ENCODE peak calls at places on chromosomes 6 and 20, in nine cellular contexts. F, P, J, U, M, L, I, D and W are unnamed samples.

GRCh38 chr6:54011277-54011648 is 100.0 kb upstream of the MLIP start:
- DNase-seq in J (no peak), F (no peak), P (no peak), D (no peak), L (no peak), M (no peak), I (no peak), U (no peak), W (no peak)

GRCh38 chr20:50277064-50277415 is 86.4 kb downstream of the CEBPB start:
- DNase-seq in F (no peak), M (no peak), U (no peak), D (no peak), I (no peak), P (no peak), J (no peak), L (no peak), W (no peak)

GRCh38 chr6:157226761-157227160 is 96.6 kb downstream of the TMEM242 start:
- DNase-seq in L (no peak), F (no peak), I (no peak), M (no peak), U (no peak), D (no peak), P (no peak), J (no peak), W (no peak)

GRCh38 chr20:32872266-32872665 is 13.5 kb downstream of the EFCAB8 start:
- DNase-seq in J (no peak), I (no peak), P (no peak), M (peak; percentile 37), D (no peak), U (no peak), L (no peak), F (no peak), W (no peak)

GRCh38 chr6:11328613-11329247 is 96.3 kb upstream of the NEDD9 start:
- DNase-seq in U (no peak), J (no peak), M (no peak), I (no peak), F (no peak), P (no peak), D (no peak), L (peak; percentile 80), W (no peak)

GRCh38 chr20:40880716-40881104 is 147.9 kb upstream of the TOP1 start:
- DNase-seq in P (no peak), L (no peak), M (no peak), D (no peak), J (no peak), F (no peak), I (no peak), U (no peak), W (no peak)

GRCh38 chr6:168390746-168391400 is 50.1 kb upstream of the SMOC2 start:
- DNase-seq in L (no peak), I (peak; percentile 61), M (no peak), P (no peak), J (no peak), D (no peak), U (no peak), F (no peak), W (no peak)

GRCh38 chr20:45052698-45053440 is 48.1 kb downstream of the KCNS1 start:
- DNase-seq in F (no peak), U (no peak), I (no peak), P (no peak), M (no peak), L (peak; percentile 81), D (no peak), J (no peak), W (no peak)

GRCh38 chr6:142902636-142903053 is 42.3 kb downstream of the HIVEP2 start:
- DNase-seq in L (peak; percentile 99), F (peak; percentile 39), J (no peak), P (peak; percentile 31), D (no peak), U (peak; percentile 45), M (peak; percentile 71), I (peak; percentile 61), W (peak; percentile 25)

GRCh38 chr6:17032595-17033591 is 69.0 kb upstream of the STMND1 start:
- DNase-seq in D (no peak), J (peak; percentile 15), U (no peak), M (peak; percentile 91), I (peak; percentile 70), F (peak; percentile 90), P (peak; percentile 4), L (peak; percentile 95), W (peak; percentile 46)

GRCh38 chr6:43950731-43951062 is 176.6 kb downstream of the MRPL14 start:
- DNase-seq in M (peak; percentile 26), F (no peak), I (no peak), J (no peak), L (no peak), U (no peak), D (no peak), P (no peak), W (no peak)

GRCh38 chr6:48476257-48476656 is 365.3 kb upstream of the PTCHD4 start:
- DNase-seq in F (no peak), U (no peak), M (no peak), L (peak; percentile 30), I (no peak), P (no peak), D (no peak), J (no peak), W (no peak)

GRCh38 chr6:94636780-94637385 is 940.5 kb upstream of the MANEA start:
- DNase-seq in M (no peak), U (no peak), F (no peak), L (peak; percentile 1), D (no peak), I (no peak), J (no peak), P (peak; percentile 4), W (no peak)

GRCh38 chr6:44039191-44039719 is 88.0 kb downstream of the MRPL14 start:
- DNase-seq in F (no peak), P (no peak), L (no peak), I (no peak), D (no peak), J (no peak), M (peak; percentile 51), U (no peak), W (no peak)

GRCh38 chr6:3202999-3203696 is 24.3 kb downstream of the TUBB2B start:
- DNase-seq in D (no peak), F (no peak), L (peak; percentile 81), U (no peak), J (no peak), I (no peak), P (no peak), M (no peak), W (no peak)

GRCh38 chr6:15244605-15245360 is 1.1 kb upstream of the JARID2 start:
- DNase-seq in P (peak; percentile 85), I (peak; percentile 80), F (peak; percentile 74), L (peak; percentile 70), M (peak; percentile 95), J (peak; percentile 27), D (no peak), U (peak; percentile 86), W (peak; percentile 80)
- TF ChIP-seq POLR2A in P (peak; percentile 11), I (no peak), F (no peak), L (peak; percentile 45), M (no peak), J (no peak), D (no peak), U (peak; percentile 23), W (peak; percentile 48)

DNA sequence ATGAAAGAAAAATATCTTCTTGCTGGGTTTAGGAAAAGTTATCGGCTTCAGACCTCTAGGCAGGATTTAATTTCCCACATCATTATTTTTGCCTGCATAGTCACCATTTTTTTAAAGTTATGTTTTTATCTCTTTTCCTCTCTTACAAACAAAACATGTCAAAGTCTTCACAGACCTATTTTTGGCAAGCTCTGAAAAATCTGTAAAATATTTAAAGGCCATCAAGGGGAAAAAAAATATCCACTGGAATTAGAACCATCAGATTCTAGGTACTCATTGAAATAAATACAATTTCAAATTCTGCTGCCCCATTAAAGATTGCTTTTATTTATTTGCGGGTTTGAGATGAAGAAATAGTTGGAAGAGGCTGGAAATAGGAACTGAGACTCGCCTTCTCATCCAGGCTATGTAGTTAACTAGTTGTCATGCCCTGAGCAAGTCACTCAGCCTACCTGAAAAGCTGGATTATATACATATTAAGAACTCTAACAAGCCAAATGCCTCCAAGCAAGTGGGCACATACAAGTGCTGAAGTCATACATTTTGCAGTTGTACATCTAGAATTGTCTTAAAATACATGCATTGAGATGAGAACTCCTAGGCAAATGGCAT is 101.7 kb upstream of the SASH1 start:
- DNase-seq in J (no peak), M (no peak), L (peak; percentile 25), U (no peak), D (no peak), F (no peak), P (no peak), I (no peak), W (no peak)
- TF ChIP-seq POLR2A in J (no peak), M (no peak), L (no peak), U (no peak), D (no peak), F (no peak), P (no peak), I (no peak), W (no peak)

GRCh38 chr20:58388882-58389323 is at the start of gene VAPB:
- DNase-seq in F (peak; percentile 93), M (peak; percentile 98), J (peak; percentile 60), L (peak; percentile 96), I (peak; percentile 97), P (peak; percentile 99), D (peak; percentile 68), U (peak; percentile 97), W (peak; percentile 83)
- TF ChIP-seq POLR2A in F (peak; percentile 66), M (no peak), J (peak; percentile 88), L (no peak), I (no peak), P (no peak), D (peak; percentile 84), U (peak; percentile 88), W (peak; percentile 91)

GRCh38 chr6:90238663-90239542 is 57.7 kb downstream of the BACH2 start:
- DNase-seq in J (no peak), I (no peak), L (no peak), P (no peak), F (no peak), D (no peak), M (no peak), U (no peak), W (no peak)

GRCh38 chr6:90247262-90247661 is 49.4 kb downstream of the BACH2 start:
- DNase-seq in I (no peak), P (no peak), F (no peak), D (no peak), L (no peak), M (no peak), U (no peak), J (no peak), W (no peak)

GRCh38 chr6:90237350-90237990 is 59.2 kb downstream of the BACH2 start:
- DNase-seq in M (no peak), I (no peak), U (no peak), F (no peak), J (no peak), D (no peak), L (no peak), P (no peak), W (no peak)

DNA sequence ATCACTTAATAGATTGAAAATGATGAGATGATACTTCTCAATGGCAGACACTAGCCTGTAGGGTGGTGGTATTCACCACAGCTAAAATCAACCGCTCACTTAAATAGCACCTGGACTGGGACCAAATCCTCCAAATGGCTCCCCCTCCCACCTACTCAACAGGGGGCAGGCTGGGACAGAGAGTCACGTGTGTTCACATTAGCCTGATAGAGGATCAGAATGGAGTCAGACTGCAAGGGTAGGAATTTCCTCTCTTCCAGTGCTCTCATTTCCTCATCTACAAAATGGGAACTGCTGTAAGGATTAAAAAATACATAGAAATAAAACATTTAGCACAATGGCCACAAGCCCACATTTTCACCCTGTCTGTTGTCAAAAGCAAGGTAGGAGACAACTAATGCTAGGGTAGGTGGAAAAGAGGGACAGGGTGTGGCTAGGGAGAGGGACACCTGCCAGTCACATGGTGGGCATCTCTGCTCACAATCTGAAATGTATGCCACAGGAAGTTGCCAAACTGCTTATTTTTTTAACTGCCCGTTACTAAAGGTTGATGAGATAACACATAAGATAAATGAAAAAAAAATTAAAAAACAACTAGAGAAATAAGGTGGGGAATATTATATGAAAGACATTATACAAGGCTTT is 55.3 kb downstream of the BACH2 start:
- DNase-seq in M (no peak), I (no peak), J (no peak), P (no peak), F (no peak), L (no peak), D (no peak), U (no peak), W (no peak)
- TF ChIP-seq POLR2A in M (no peak), I (no peak), J (no peak), P (no peak), F (no peak), L (no peak), D (no peak), U (no peak), W (no peak)